ENCODE peak calls at places on chromosomes 3 and 15, in five cellular contexts. V is SK-N-SH, R is stomach, Q is GM23338, C is HCT116. G is an unnamed sample.

GRCh38 chr3:150605998-150606641 is 3.0 kb downstream of the SELENOT start:
- DNase-seq in V (no peak), R (no peak), Q (no peak), C (no peak), G (no peak)

GRCh38 chr3:4350789-4351163 is 47.6 kb downstream of the SETMAR start:
- DNase-seq in V (peak; percentile 64), R (no peak), Q (peak; percentile 67), C (peak; percentile 37), G (no peak)

GRCh38 chr15:36831915-36832310 is 252.5 kb downstream of the CDIN1 start:
- DNase-seq in V (no peak), R (peak; percentile 32), Q (no peak), C (no peak), G (no peak)

GRCh38 chr3:101809178-101810022 is 30.4 kb downstream of the NXPE3 start:
- DNase-seq in V (peak; percentile 39), R (no peak), Q (peak; percentile 69), C (peak; percentile 28), G (no peak)

GRCh38 chr3:127729556-127730056 is 56.9 kb downstream of the ABTB1 start:
- DNase-seq in V (no peak), R (no peak), Q (no peak), C (no peak), G (no peak)

GRCh38 chr3:134677987-134678308 is 27.1 kb upstream of the KY start:
- DNase-seq in V (no peak), R (no peak), Q (no peak), C (no peak), G (no peak)

GRCh38 chr3:185824467-185825378 is at the start of gene IGF2BP2:
- DNase-seq in V (peak; percentile 61), R (peak; percentile 78), Q (peak; percentile 76), C (no peak), G (no peak)

GRCh38 chr15:57146394-57147140 is 228.1 kb downstream of the TCF12 start:
- DNase-seq in V (peak; percentile 21), R (no peak), Q (peak; percentile 71), C (peak; percentile 8), G (no peak)

GRCh38 chr3:152835311-152836102 is 576 bp downstream of the P2RY1 start:
- DNase-seq in V (peak; percentile 62), R (peak; percentile 33), Q (peak; percentile 75), C (no peak), G (peak; percentile 52)

GRCh38 chr15:55695432-55695831 is 47.5 kb downstream of the PRTG start:
- DNase-seq in V (no peak), R (no peak), Q (peak; percentile 15), C (no peak), G (no peak)

GRCh38 chr3:46748160-46748559 is 30.5 kb upstream of the PRSS50 start:
- DNase-seq in V (no peak), R (no peak), Q (peak; percentile 33), C (no peak), G (no peak)

GRCh38 chr3:72303926-72304325 is 519.0 kb upstream of the PROK2 start:
- DNase-seq in V (peak; percentile 77), R (no peak), Q (peak; percentile 19), C (no peak), G (no peak)

GRCh38 chr15:77543159-77543882 is 89.4 kb downstream of the LINGO1 start:
- DNase-seq in V (peak; percentile 95), R (peak; percentile 90), Q (peak; percentile 95), C (peak; percentile 78), G (peak; percentile 86)

GRCh38 chr15:100623301-100623700 is 20.9 kb downstream of the ASB7 start:
- DNase-seq in V (no peak), R (no peak), Q (no peak), C (no peak), G (no peak)

GRCh38 chr3:2589336-2589969 is 490.8 kb downstream of the CNTN4 start:
- DNase-seq in V (no peak), R (no peak), Q (no peak), C (no peak), G (no peak)

GRCh38 chr3:42306499-42306898 is 40.5 kb upstream of the CCK start:
- DNase-seq in V (no peak), R (no peak), Q (no peak), C (no peak), G (no peak)

GRCh38 chr3:43298292-43298691 is 12.0 kb downstream of the SNRK start:
- DNase-seq in V (no peak), R (no peak), Q (no peak), C (no peak), G (no peak)

GRCh38 chr3:119304201-119304713 is 10.1 kb downstream of the ARHGAP31 start:
- DNase-seq in V (no peak), R (no peak), Q (no peak), C (no peak), G (no peak)

GRCh38 chr3:172201990-172202318 is 162.6 kb downstream of the FNDC3B start:
- DNase-seq in V (no peak), R (no peak), Q (no peak), C (no peak), G (no peak)

GRCh38 chr15:87570186-87570585 is 686.4 kb downstream of the NTRK3 start:
- DNase-seq in V (no peak), R (no peak), Q (no peak), C (no peak), G (no peak)

GRCh38 chr15:69591905-69592508 is 139.4 kb downstream of the RPLP1 start:
- DNase-seq in V (no peak), R (no peak), Q (no peak), C (no peak), G (no peak)
- TF ChIP-seq POLR2AphosphoS5 in V (no peak), R (no peak), Q (no peak), C (no peak), G (no peak)

GRCh38 chr3:58191361-58191991 is 19.3 kb downstream of the DNASE1L3 start:
- DNase-seq in V (no peak), R (no peak), Q (no peak), C (no peak), G (no peak)
- H3K27ac ChIP-seq in V (no peak overlapping the region), R (no peak overlapping the region), Q (no peak overlapping the region), C (no peak overlapping the region), G (no peak overlapping the region)

DNA sequence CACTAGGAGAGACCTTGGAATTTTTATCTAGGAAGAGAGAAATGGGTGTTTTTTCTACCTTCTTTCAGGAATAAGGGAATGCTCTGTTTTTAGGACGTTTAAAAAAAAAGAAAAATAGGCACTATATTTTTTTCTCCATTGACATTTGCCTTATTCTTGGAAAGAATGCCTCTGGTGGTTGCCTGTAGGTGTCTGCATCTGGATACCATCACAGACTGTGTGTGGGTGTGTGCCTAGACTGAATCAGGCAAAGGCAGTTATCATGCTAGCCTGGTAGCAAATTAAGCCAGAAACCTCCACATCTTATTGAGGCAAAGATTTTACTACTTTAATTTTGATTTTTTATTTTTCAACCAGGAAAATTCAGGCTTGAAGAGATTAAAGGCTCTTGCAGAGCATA is 513.6 kb upstream of the KCNMB2 start:
- DNase-seq in V (no peak), R (no peak), Q (no peak), C (peak; percentile 7), G (no peak)
- TF ChIP-seq CTCF in V (no peak), R (no peak), Q (no peak), C (peak; percentile 9), G (no peak)

GRCh38 chr15:90665288-90666134 is 51.6 kb upstream of the BLM start:
- DNase-seq in V (peak; percentile 91), R (peak; percentile 48), Q (peak; percentile 72), C (peak; percentile 41), G (peak; percentile 69)
- TF ChIP-seq POLR2AphosphoS5 in V (peak; percentile 58), R (no peak), Q (peak; percentile 40), C (peak; percentile 87), G (peak; percentile 67)